ENCODE peak calls at places on chromosomes 6 and 20, in six cellular contexts. Q is A549, G is HepG2, O is K562, F is GM12878, A is endothelial cell of umbilical vein. U is an unnamed sample.

GRCh38 chr20:57392130-57392445 is 892 bp downstream of the RBM38 start:
- DNase-seq in Q (peak; percentile 31), G (no peak), O (no peak), F (no peak), A (no peak), U (peak; percentile 64)

GRCh38 chr20:48202774-48203173 is 417.5 kb upstream of the SULF2 start:
- DNase-seq in Q (no peak), G (no peak), O (no peak), F (no peak), A (no peak), U (no peak)

GRCh38 chr20:48879609-48880008 is 41.9 kb upstream of the ARFGEF2 start:
- DNase-seq in Q (no peak), G (no peak), O (no peak), F (no peak), A (peak; percentile 24), U (no peak)

GRCh38 chr20:37484386-37484785 is 36.7 kb upstream of the NNAT start:
- DNase-seq in Q (no peak), G (no peak), O (no peak), F (no peak), A (peak; percentile 26), U (no peak)

GRCh38 chr6:56914791-56915658 is 39.9 kb upstream of the BEND6 start:
- DNase-seq in Q (no peak), G (no peak), O (no peak), F (no peak), A (no peak), U (peak; percentile 37)

GRCh38 chr6:43823879-43824740 is 54.1 kb downstream of the VEGFA start:
- DNase-seq in Q (no peak), G (peak; percentile 81), O (no peak), F (no peak), A (no peak), U (peak; percentile 65)

GRCh38 chr6:18242062-18242851 is 22.1 kb downstream of the DEK start:
- DNase-seq in Q (no peak), G (peak; percentile 62), O (no peak), F (no peak), A (peak; percentile 56), U (no peak)

GRCh38 chr20:45011108-45011526 is 44.8 kb downstream of the STK4 start:
- DNase-seq in Q (peak; percentile 46), G (peak; percentile 49), O (peak; percentile 20), F (no peak), A (peak; percentile 74), U (peak; percentile 70)

GRCh38 chr20:48928832-48929725 is 7.6 kb downstream of the ARFGEF2 start:
- DNase-seq in Q (no peak), G (no peak), O (no peak), F (no peak), A (peak; percentile 91), U (no peak)

DNA sequence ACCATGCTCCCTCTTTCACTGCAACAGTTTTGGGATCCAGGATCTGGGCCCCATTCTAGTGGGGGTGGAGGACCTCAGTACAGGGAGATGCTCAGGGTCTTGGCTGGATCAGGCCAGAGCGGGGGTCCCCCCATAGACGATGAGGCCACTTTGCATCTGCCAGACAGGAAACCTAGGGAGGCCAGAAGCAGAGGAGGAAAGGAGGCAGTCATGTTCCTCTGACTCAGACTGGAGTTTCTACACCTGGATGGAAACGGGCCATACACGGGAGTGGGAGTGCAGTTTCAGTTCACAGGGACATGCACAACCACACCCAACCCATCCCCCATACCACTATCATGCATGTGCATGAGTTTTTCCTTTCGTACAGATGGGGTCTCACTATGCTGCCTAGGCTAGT is 3.6 kb upstream of the EMILIN3 start:
- DNase-seq in Q (no peak), G (no peak), O (no peak), F (peak; percentile 16), A (no peak), U (no peak)
- TF ChIP-seq MYC in Q (no peak), G (no peak), O (no peak), F (no peak), A (no peak), U (no peak)

GRCh38 chr20:46214831-46215488 is 93.3 kb downstream of the CDH22 start:
- DNase-seq in Q (no peak), G (no peak), O (no peak), F (no peak), A (no peak), U (no peak)
- TF ChIP-seq MAX in Q (no peak), G (no peak), O (no peak), F (no peak), A (no peak), U (no peak)

GRCh38 chr20:39850236-39850635 is 838.8 kb downstream of the MAFB start:
- DNase-seq in Q (no peak), G (no peak), O (no peak), F (no peak), A (no peak), U (no peak)
- TF ChIP-seq MYC in Q (no peak), G (no peak), O (no peak), F (no peak), A (no peak), U (no peak)

GRCh38 chr6:25889877-25890853 is 16.1 kb upstream of the SLC17A3 start:
- DNase-seq in Q (no peak), G (peak; percentile 70), O (peak; percentile 16), F (no peak), A (peak; percentile 73), U (peak; percentile 51)
- TF ChIP-seq MAX in Q (no peak), G (no peak), O (no peak), F (no peak), A (no peak), U (no peak)

DNA sequence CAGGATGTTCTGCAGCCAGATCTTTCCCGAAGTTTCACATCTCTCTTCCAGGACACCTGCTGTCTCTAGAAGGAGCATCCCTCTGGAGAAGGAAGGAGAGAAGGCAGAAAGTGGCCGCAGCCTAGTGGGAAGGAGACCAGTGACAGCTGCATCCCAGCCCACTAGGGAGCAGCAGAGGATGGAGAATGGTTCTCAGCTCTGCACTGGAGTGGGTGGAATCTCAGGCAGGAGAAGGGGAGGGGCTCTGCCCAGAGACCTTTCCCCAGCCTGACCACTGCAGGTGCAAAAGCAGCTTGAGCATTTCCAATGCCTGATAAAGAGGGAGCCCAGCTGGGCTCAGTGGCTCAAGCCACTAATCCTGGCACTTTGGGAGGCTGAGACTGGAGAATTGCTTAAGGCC is 32.3 kb downstream of the NCR2 start:
- DNase-seq in Q (peak; percentile 59), G (peak; percentile 78), O (peak; percentile 74), F (no peak), A (peak; percentile 62), U (peak; percentile 63)
- TF ChIP-seq MYC in Q (no peak), G (no peak), O (no peak), F (no peak), A (no peak), U (no peak)

GRCh38 chr6:106927531-106928398 is 46.8 kb downstream of the CD24 start:
- DNase-seq in Q (peak; percentile 14), G (peak; percentile 36), O (peak; percentile 47), F (no peak), A (peak; percentile 41), U (peak; percentile 53)
- TF ChIP-seq MAX in Q (no peak), G (no peak), O (no peak), F (no peak), A (no peak), U (no peak)

GRCh38 chr6:138034229-138034628 is 73.0 kb downstream of the PERP start:
- DNase-seq in Q (no peak), G (peak; percentile 18), O (no peak), F (no peak), A (no peak), U (no peak)

GRCh38 chr6:138036111-138036510 is 71.1 kb downstream of the PERP start:
- DNase-seq in Q (no peak), G (no peak), O (no peak), F (no peak), A (no peak), U (no peak)

GRCh38 chr6:138032571-138032970 is 74.6 kb downstream of the PERP start:
- DNase-seq in Q (no peak), G (no peak), O (no peak), F (no peak), A (no peak), U (no peak)

GRCh38 chr6:138036955-138037592 is 70.1 kb downstream of the PERP start:
- DNase-seq in Q (no peak), G (no peak), O (no peak), F (no peak), A (no peak), U (no peak)

DNA sequence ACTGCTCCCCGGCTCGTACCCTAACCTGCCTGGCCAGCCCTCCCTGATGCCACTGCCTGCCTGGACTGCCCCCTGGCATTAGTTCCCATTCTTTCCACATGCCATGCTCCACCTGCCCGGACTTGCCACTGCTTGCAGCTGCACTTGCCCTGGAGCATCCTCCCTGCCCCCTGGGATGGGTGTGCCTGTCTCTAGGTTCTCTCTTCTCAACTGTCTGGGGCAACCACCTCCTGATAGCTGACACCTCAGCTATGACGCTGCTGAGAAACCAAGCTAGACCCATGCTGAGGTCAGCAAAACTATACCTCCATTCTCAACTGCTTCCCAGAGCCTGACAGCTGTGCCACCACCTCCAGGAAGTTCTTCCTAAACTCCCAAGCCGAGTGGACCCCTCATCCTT is 72.1 kb downstream of the PERP start:
- DNase-seq in Q (no peak), G (no peak), O (no peak), F (no peak), A (no peak), U (no peak)
- TF ChIP-seq MYC in Q (no peak), G (no peak), O (no peak), F (no peak), A (no peak), U (no peak)

U was measured in NB4.